ENCODE peak calls at places on chromosomes 5 and 9, in seven cellular contexts. Y, L, X, A, U, D and M are unnamed samples.
A peak's percentile ranks its signal among the peaks of the same experiment; 100 is the strongest.

GRCh38 chr9:22079873-22080341 is 70.8 kb upstream of the CDKN2B start:
- DNase-seq in Y (peak; percentile 52), L (no peak), X (no peak), A (peak; percentile 10), U (peak; percentile 66), D (peak; percentile 11), M (no peak)

GRCh38 chr5:146622391-146622790 is 106.4 kb upstream of the GPR151 start:
- DNase-seq in Y (no peak), L (no peak), X (no peak), A (no peak), U (no peak), D (no peak), M (no peak)

GRCh38 chr9:35526087-35526801 is 36.3 kb downstream of the RUSC2 start:
- DNase-seq in Y (no peak), L (no peak), X (no peak), A (no peak), U (no peak), D (no peak), M (no peak)

GRCh38 chr9:89740722-89741121 is 135.9 kb downstream of the GADD45G start:
- DNase-seq in Y (peak; percentile 27), L (no peak), X (no peak), A (no peak), U (no peak), D (no peak), M (no peak)

GRCh38 chr5:143139585-143139984 is 263.9 kb downstream of the NR3C1 start:
- DNase-seq in Y (no peak), L (no peak), X (no peak), A (no peak), U (no peak), D (no peak), M (no peak)

GRCh38 chr5:140882591-140882899 is 621 bp downstream of the PCDHA13 start:
- DNase-seq in Y (no peak), L (no peak), X (no peak), A (no peak), U (no peak), D (peak; percentile 46), M (no peak)

GRCh38 chr5:127968998-127969397 is 114.6 kb upstream of the SLC12A2 start:
- DNase-seq in Y (no peak), L (no peak), X (no peak), A (no peak), U (no peak), D (no peak), M (no peak)

GRCh38 chr5:138954257-138955012 is 79.3 kb upstream of the LRRTM2 start:
- DNase-seq in Y (no peak), L (no peak), X (no peak), A (no peak), U (no peak), D (no peak), M (no peak)

GRCh38 chr5:96530901-96531300 is 97.9 kb upstream of the PCSK1 start:
- DNase-seq in Y (no peak), L (no peak), X (no peak), A (no peak), U (no peak), D (no peak), M (no peak)

GRCh38 chr5:172839669-172840068 is 5.6 kb downstream of the ERGIC1 start:
- DNase-seq in Y (no peak), L (no peak), X (no peak), A (peak; percentile 50), U (no peak), D (no peak), M (no peak)

GRCh38 chr5:150511641-150512367 is 3.9 kb downstream of the NDST1 start:
- DNase-seq in Y (no peak), L (no peak), X (no peak), A (no peak), U (no peak), D (peak; percentile 80), M (no peak)

GRCh38 chr9:4588721-4589120 is 73.4 kb upstream of the PLPP6 start:
- DNase-seq in Y (no peak), L (no peak), X (no peak), A (no peak), U (no peak), D (no peak), M (no peak)

GRCh38 chr9:36207016-36207415 is 16.3 kb downstream of the CLTA start:
- DNase-seq in Y (no peak), L (no peak), X (no peak), A (no peak), U (no peak), D (no peak), M (no peak)

GRCh38 chr5:96627792-96628191 is 34.4 kb upstream of the CAST start:
- DNase-seq in Y (peak; percentile 23), L (no peak), X (no peak), A (no peak), U (no peak), D (peak; percentile 40), M (no peak)

GRCh38 chr5:75089662-75090061 is 37.3 kb upstream of the GCNT4 start:
- DNase-seq in Y (no peak), L (no peak), X (no peak), A (no peak), U (no peak), D (no peak), M (no peak)

GRCh38 chr5:90985341-90985740 is 397.8 kb downstream of the ARRDC3 start:
- DNase-seq in Y (no peak), L (no peak), X (no peak), A (no peak), U (no peak), D (no peak), M (no peak)

GRCh38 chr5:118580959-118581358 is 407.4 kb downstream of the DTWD2 start:
- DNase-seq in Y (no peak), L (no peak), X (no peak), A (no peak), U (no peak), D (no peak), M (no peak)

GRCh38 chr5:64874753-64875152 is 106.0 kb downstream of the CWC27 start:
- DNase-seq in Y (no peak), L (no peak), X (no peak), A (no peak), U (no peak), D (no peak), M (no peak)

GRCh38 chr5:87770601-87771121 is 357.9 kb upstream of the CCNH start:
- DNase-seq in Y (no peak), L (no peak), X (no peak), A (no peak), U (no peak), D (no peak), M (no peak)

GRCh38 chr5:76663573-76663972 is 40.4 kb upstream of the F2RL2 start:
- DNase-seq in Y (no peak), L (no peak), X (no peak), A (no peak), U (no peak), D (peak; percentile 13), M (no peak)

GRCh38 chr5:123819818-123820217 is 307.8 kb downstream of the CSNK1G3 start:
- DNase-seq in Y (no peak), L (no peak), X (no peak), A (no peak), U (no peak), D (peak; percentile 28), M (no peak)

GRCh38 chr5:117594165-117594564 is 1019.5 kb upstream of the SEMA6A start:
- DNase-seq in Y (no peak), L (no peak), X (no peak), A (peak; percentile 15), U (no peak), D (no peak), M (no peak)

GRCh38 chr5:119238265-119239118 is 117.3 kb upstream of the TNFAIP8 start:
- DNase-seq in Y (peak; percentile 5), L (no peak), X (no peak), A (no peak), U (no peak), D (no peak), M (no peak)

GRCh38 chr5:179060116-179061008 is at the start of gene ZNF354C:
- DNase-seq in Y (peak; percentile 83), L (peak; percentile 79), X (peak; percentile 67), A (peak; percentile 86), U (no peak), D (peak; percentile 86), M (peak; percentile 84)

GRCh38 chr5:42586625-42587024 is 163.4 kb downstream of the GHR start:
- DNase-seq in Y (no peak), L (no peak), X (no peak), A (peak; percentile 65), U (no peak), D (no peak), M (no peak)

GRCh38 chr9:10050016-10050415 is 562.8 kb downstream of the PTPRD start:
- DNase-seq in Y (no peak), L (no peak), X (no peak), A (no peak), U (no peak), D (no peak), M (no peak)